ENCODE peak calls at places on chromosomes 4 and X, in six cellular contexts. One of them, this sample, is unnamed.

GRCh38 chr4:123397276-123398150 is 918 bp downstream of the SPRY1 start:
- DNase-seq in H9: peak
- DNase-seq in IMR-90: peak
- DNase-seq in H1: peak
- DNase-seq in neuronal stem cell: peak
- DNase-seq in mesenchymal stem cell: peak
- DNase-seq in this sample: peak

GRCh38 chr4:94970650-94971049 is 212.9 kb downstream of the BMPR1B start:
- DNase-seq in H9: no peak
- DNase-seq in IMR-90: no peak
- DNase-seq in H1: no peak
- DNase-seq in neuronal stem cell: no peak
- DNase-seq in mesenchymal stem cell: no peak
- DNase-seq in this sample: no peak

GRCh38 chrX:127708155-127708554 is 344.0 kb downstream of the ACTRT1 start:
- DNase-seq in H9: peak
- DNase-seq in IMR-90: no peak
- DNase-seq in H1: no peak
- DNase-seq in neuronal stem cell: no peak
- DNase-seq in mesenchymal stem cell: no peak
- DNase-seq in this sample: no peak

GRCh38 chr4:120865985-120866384 is 56.5 kb downstream of the PRDM5 start:
- DNase-seq in H9: peak
- DNase-seq in IMR-90: peak
- DNase-seq in H1: no peak
- DNase-seq in neuronal stem cell: peak
- DNase-seq in mesenchymal stem cell: no peak
- DNase-seq in this sample: no peak

GRCh38 chr4:149987330-149987751 is 90.9 kb upstream of the DCLK2 start:
- DNase-seq in H9: no peak
- DNase-seq in IMR-90: no peak
- DNase-seq in H1: no peak
- DNase-seq in neuronal stem cell: no peak
- DNase-seq in mesenchymal stem cell: peak
- DNase-seq in this sample: no peak

GRCh38 chrX:153488231-153488914 is 6.4 kb upstream of the BGN start:
- DNase-seq in H9: no peak
- DNase-seq in IMR-90: peak
- DNase-seq in H1: no peak
- DNase-seq in neuronal stem cell: no peak
- DNase-seq in mesenchymal stem cell: no peak
- DNase-seq in this sample: no peak

GRCh38 chrX:9942086-9942485 is 25.1 kb upstream of the CLDN34 start:
- DNase-seq in H9: no peak
- DNase-seq in IMR-90: no peak
- DNase-seq in H1: no peak
- DNase-seq in neuronal stem cell: no peak
- DNase-seq in mesenchymal stem cell: no peak
- DNase-seq in this sample: no peak

GRCh38 chr4:36230523-36230922 is 13.8 kb downstream of the ARAP2 start:
- DNase-seq in H9: no peak
- DNase-seq in IMR-90: no peak
- DNase-seq in H1: no peak
- DNase-seq in neuronal stem cell: no peak
- DNase-seq in mesenchymal stem cell: no peak
- DNase-seq in this sample: no peak

GRCh38 chr4:110865611-110866254 is 242.9 kb upstream of the PITX2 start:
- DNase-seq in H9: no peak
- DNase-seq in IMR-90: peak
- DNase-seq in H1: no peak
- DNase-seq in neuronal stem cell: no peak
- DNase-seq in mesenchymal stem cell: no peak
- DNase-seq in this sample: no peak

GRCh38 chrX:42752730-42753129 is 25.2 kb downstream of the PPP1R2C start:
- DNase-seq in H9: no peak
- DNase-seq in IMR-90: no peak
- DNase-seq in H1: no peak
- DNase-seq in neuronal stem cell: no peak
- DNase-seq in mesenchymal stem cell: no peak
- DNase-seq in this sample: no peak

GRCh38 chr4:162274354-162274753 is 110.6 kb upstream of the FSTL5 start:
- DNase-seq in H9: no peak
- DNase-seq in IMR-90: no peak
- DNase-seq in H1: no peak
- DNase-seq in neuronal stem cell: no peak
- DNase-seq in mesenchymal stem cell: no peak
- DNase-seq in this sample: no peak

GRCh38 chr4:185534850-185535761 is at the start of gene PDLIM3:
- DNase-seq in H9: peak
- DNase-seq in IMR-90: peak
- DNase-seq in H1: peak
- DNase-seq in neuronal stem cell: peak
- DNase-seq in mesenchymal stem cell: peak
- DNase-seq in this sample: peak

GRCh38 chrX:100685284-100685996 is 41.4 kb downstream of the SRPX2 start:
- DNase-seq in H9: peak
- DNase-seq in IMR-90: peak
- DNase-seq in H1: peak
- DNase-seq in neuronal stem cell: peak
- DNase-seq in mesenchymal stem cell: peak
- DNase-seq in this sample: peak

GRCh38 chrX:108666101-108666500 is 70.3 kb downstream of the IRS4 start:
- DNase-seq in H9: no peak
- DNase-seq in IMR-90: no peak
- DNase-seq in H1: no peak
- DNase-seq in neuronal stem cell: no peak
- DNase-seq in mesenchymal stem cell: no peak
- DNase-seq in this sample: no peak

GRCh38 chrX:111265506-111265905 is 4.8 kb downstream of the CAPN6 start:
- DNase-seq in H9: no peak
- DNase-seq in IMR-90: no peak
- DNase-seq in H1: no peak
- DNase-seq in neuronal stem cell: no peak
- DNase-seq in mesenchymal stem cell: no peak
- DNase-seq in this sample: peak

GRCh38 chrX:68429216-68429615 is 4.1 kb downstream of the OPHN1 start:
- DNase-seq in H9: no peak
- DNase-seq in IMR-90: no peak
- DNase-seq in H1: no peak
- DNase-seq in neuronal stem cell: no peak
- DNase-seq in mesenchymal stem cell: peak
- DNase-seq in this sample: no peak

GRCh38 chrX:119573840-119574393 is 446 bp upstream of the UBE2A start:
- DNase-seq in H9: peak
- DNase-seq in IMR-90: peak
- DNase-seq in H1: no peak
- DNase-seq in neuronal stem cell: no peak
- DNase-seq in mesenchymal stem cell: peak
- DNase-seq in this sample: no peak

GRCh38 chr4:170399894-170400293 is 310.1 kb upstream of the AADAT start:
- DNase-seq in H9: no peak
- DNase-seq in IMR-90: no peak
- DNase-seq in H1: no peak
- DNase-seq in neuronal stem cell: no peak
- DNase-seq in mesenchymal stem cell: no peak
- DNase-seq in this sample: no peak

GRCh38 chr4:56321246-56321645 is 66.0 kb downstream of the AASDH start:
- DNase-seq in H9: no peak
- DNase-seq in IMR-90: peak
- DNase-seq in H1: no peak
- DNase-seq in neuronal stem cell: no peak
- DNase-seq in mesenchymal stem cell: no peak
- DNase-seq in this sample: no peak

GRCh38 chrX:15911729-15912550 is 57.3 kb upstream of the AP1S2 start:
- DNase-seq in H9: no peak
- DNase-seq in IMR-90: no peak
- DNase-seq in H1: no peak
- DNase-seq in neuronal stem cell: no peak
- DNase-seq in mesenchymal stem cell: no peak
- DNase-seq in this sample: peak

GRCh38 chr4:48254381-48255072 is 15.1 kb downstream of the TEC start:
- DNase-seq in H9: no peak
- DNase-seq in IMR-90: peak
- DNase-seq in H1: no peak
- DNase-seq in neuronal stem cell: no peak
- DNase-seq in mesenchymal stem cell: no peak
- DNase-seq in this sample: no peak

GRCh38 chr4:61532324-61532723 is 332.2 kb downstream of the ADGRL3 start:
- DNase-seq in H9: no peak
- DNase-seq in IMR-90: peak
- DNase-seq in H1: no peak
- DNase-seq in neuronal stem cell: peak
- DNase-seq in mesenchymal stem cell: peak
- DNase-seq in this sample: no peak

GRCh38 chr4:23828779-23829178 is 61.1 kb downstream of the PPARGC1A start:
- DNase-seq in H9: no peak
- DNase-seq in IMR-90: no peak
- DNase-seq in H1: no peak
- DNase-seq in neuronal stem cell: no peak
- DNase-seq in mesenchymal stem cell: no peak
- DNase-seq in this sample: no peak

DNA sequence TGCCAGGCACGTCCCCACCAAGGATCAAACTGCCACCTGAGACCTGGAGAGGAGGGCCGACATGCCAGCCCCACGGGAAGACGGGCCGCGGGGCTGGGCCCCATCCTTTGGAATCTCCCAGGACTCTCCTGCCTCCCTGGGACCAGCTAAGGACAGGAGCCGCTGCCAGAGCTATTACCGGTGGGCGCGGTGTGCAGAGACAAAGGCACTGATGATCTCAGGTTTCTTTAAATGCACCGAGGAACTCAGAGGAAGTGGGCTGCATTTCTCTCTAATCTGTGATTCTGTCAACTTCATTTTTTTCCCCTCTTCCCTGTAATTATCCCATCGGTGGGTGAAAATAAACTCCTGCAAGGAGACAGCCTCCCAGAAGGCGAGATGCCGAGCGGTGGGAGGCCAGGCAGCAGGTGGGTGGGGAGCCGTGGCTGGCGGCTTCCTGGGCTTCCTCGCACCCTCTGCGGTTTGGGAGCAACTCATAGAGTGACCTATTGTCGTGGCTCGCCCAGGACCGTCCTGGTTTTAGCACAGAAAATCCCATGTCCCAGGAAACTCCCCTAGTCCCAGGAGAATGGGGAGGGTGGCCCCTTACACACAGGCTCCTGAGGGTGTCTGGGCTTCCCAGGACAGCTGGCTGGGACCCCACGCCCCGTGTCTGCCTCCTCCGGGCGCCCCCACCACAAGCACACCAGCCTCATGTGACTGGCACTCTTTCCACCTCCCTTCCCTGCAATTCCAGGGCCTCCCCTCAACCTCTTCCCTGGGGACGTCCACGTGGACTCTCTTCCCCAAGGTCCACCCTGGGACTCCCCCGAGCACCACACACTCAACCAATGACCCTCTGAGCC is 62.3 kb upstream of the ADRA2C start:
- DNase-seq in H9: no peak
- DNase-seq in IMR-90: no peak
- DNase-seq in H1: no peak
- DNase-seq in neuronal stem cell: no peak
- DNase-seq in mesenchymal stem cell: no peak
- DNase-seq in this sample: no peak
- H3K23ac ChIP-seq in H9: no peak
- H3K23ac ChIP-seq in IMR-90: no peak
- H3K23ac ChIP-seq in H1: no peak
- H3K23ac ChIP-seq in neuronal stem cell: no peak
- H3K23ac ChIP-seq in mesenchymal stem cell: no peak
- H3K23ac ChIP-seq in this sample: no peak

GRCh38 chr4:139555705-139556070 is 331 bp downstream of the SETD7 start:
- DNase-seq in H9: no peak
- DNase-seq in IMR-90: no peak
- DNase-seq in H1: no peak
- DNase-seq in neuronal stem cell: no peak
- DNase-seq in mesenchymal stem cell: no peak
- DNase-seq in this sample: peak
- H3K23ac ChIP-seq in H9: no peak
- H3K23ac ChIP-seq in IMR-90: peak
- H3K23ac ChIP-seq in H1: no peak
- H3K23ac ChIP-seq in neuronal stem cell: peak
- H3K23ac ChIP-seq in mesenchymal stem cell: peak
- H3K23ac ChIP-seq in this sample: no peak

GRCh38 chr4:183919173-183919572 is 14.1 kb downstream of the STOX2 start:
- DNase-seq in H9: no peak
- DNase-seq in IMR-90: no peak
- DNase-seq in H1: no peak
- DNase-seq in neuronal stem cell: no peak
- DNase-seq in mesenchymal stem cell: no peak
- DNase-seq in this sample: no peak
- H3K23ac ChIP-seq in H9: no peak
- H3K23ac ChIP-seq in IMR-90: no peak
- H3K23ac ChIP-seq in H1: no peak
- H3K23ac ChIP-seq in neuronal stem cell: no peak
- H3K23ac ChIP-seq in mesenchymal stem cell: no peak
- H3K23ac ChIP-seq in this sample: no peak

GRCh38 chr4:8004066-8004465 is 64.4 kb upstream of the AFAP1 start:
- DNase-seq in H9: no peak
- DNase-seq in IMR-90: no peak
- DNase-seq in H1: no peak
- DNase-seq in neuronal stem cell: no peak
- DNase-seq in mesenchymal stem cell: no peak
- DNase-seq in this sample: no peak

GRCh38 chr4:8000721-8001491 is 61.2 kb upstream of the AFAP1 start:
- DNase-seq in H9: no peak
- DNase-seq in IMR-90: no peak
- DNase-seq in H1: no peak
- DNase-seq in neuronal stem cell: no peak
- DNase-seq in mesenchymal stem cell: no peak
- DNase-seq in this sample: no peak

GRCh38 chr4:8001564-8002355 is 62.1 kb upstream of the AFAP1 start:
- DNase-seq in H9: no peak
- DNase-seq in IMR-90: no peak
- DNase-seq in H1: no peak
- DNase-seq in neuronal stem cell: no peak
- DNase-seq in mesenchymal stem cell: no peak
- DNase-seq in this sample: no peak

GRCh38 chr4:8000247-8000646 is 60.6 kb upstream of the AFAP1 start:
- DNase-seq in H9: no peak
- DNase-seq in IMR-90: no peak
- DNase-seq in H1: no peak
- DNase-seq in neuronal stem cell: no peak
- DNase-seq in mesenchymal stem cell: no peak
- DNase-seq in this sample: no peak

DNA sequence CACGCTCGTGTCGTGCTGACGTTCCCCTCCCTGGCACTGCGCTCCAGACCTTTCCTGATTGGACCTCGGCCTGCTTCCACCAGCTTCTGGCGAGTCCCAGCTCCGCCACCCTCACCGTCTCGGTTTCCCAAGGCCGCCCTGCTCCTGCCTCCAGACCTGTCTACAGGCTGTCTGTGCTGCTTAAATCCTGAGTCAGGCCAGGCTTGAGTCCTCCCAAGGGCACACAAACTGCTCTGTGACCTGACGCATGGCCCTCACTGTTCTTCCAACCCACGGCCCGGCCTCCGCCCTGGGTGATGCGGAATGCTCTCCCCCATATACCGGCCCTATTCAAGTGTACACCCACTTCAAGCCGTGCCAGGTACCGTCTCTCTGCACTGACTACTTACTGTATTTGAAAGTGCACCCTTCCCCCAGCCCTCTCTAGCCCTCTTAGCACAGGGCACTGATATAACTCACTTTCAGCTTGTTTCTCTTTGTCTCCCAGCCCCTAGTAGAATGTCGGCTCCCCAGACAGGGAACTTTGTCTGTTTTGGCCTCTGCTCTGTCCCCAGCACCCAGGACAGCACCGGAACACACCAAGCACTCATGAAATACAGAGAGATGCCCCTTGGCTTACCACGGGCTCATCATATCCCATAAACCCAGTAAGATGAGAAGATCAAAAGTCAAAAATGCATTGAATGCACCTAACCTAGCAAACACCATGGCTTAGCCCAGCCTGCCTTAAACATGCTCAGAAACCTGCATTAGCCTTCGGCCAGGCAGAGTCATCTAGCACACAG is 63.1 kb upstream of the AFAP1 start:
- DNase-seq in H9: no peak
- DNase-seq in IMR-90: no peak
- DNase-seq in H1: no peak
- DNase-seq in neuronal stem cell: no peak
- DNase-seq in mesenchymal stem cell: no peak
- DNase-seq in this sample: no peak
- H3K23ac ChIP-seq in H9: no peak
- H3K23ac ChIP-seq in IMR-90: no peak
- H3K23ac ChIP-seq in H1: no peak
- H3K23ac ChIP-seq in neuronal stem cell: peak
- H3K23ac ChIP-seq in mesenchymal stem cell: no peak
- H3K23ac ChIP-seq in this sample: no peak